ENCODE peak calls at places on chromosome 22, in four cellular contexts. K, D, W and R are unnamed samples.

GRCh38 chr22:44587004-44587793 is 89.2 kb upstream of the RTL6 start:
- DNase-seq in D (no peak), W (peak; percentile 9), K (no peak), R (no peak)

GRCh38 chr22:46684706-46685105 is 53.3 kb downstream of the CERK start:
- DNase-seq in D (no peak), W (no peak), K (no peak), R (no peak)

GRCh38 chr22:21651521-21652009 is 9.5 kb downstream of the SDF2L1 start:
- DNase-seq in K (no peak), D (no peak), W (no peak), R (no peak)

GRCh38 chr22:30078320-30079311 is 1.6 kb upstream of the HORMAD2 start:
- DNase-seq in K (no peak), D (no peak), W (peak; percentile 36), R (no peak)

GRCh38 chr22:25202290-25202921 is 2.7 kb downstream of the CRYBB3 start:
- DNase-seq in K (peak; percentile 18), W (peak; percentile 68), D (peak; percentile 49), R (peak; percentile 7)

GRCh38 chr22:46572911-46573780 is 35.7 kb upstream of the CELSR1 start:
- DNase-seq in D (no peak), W (no peak), K (no peak), R (no peak)

GRCh38 chr22:44051961-44052360 is 27.9 kb downstream of the PARVB start:
- DNase-seq in K (no peak), W (no peak), D (no peak), R (no peak)

GRCh38 chr22:45322873-45323525 is 13.3 kb downstream of the FAM118A start:
- DNase-seq in K (no peak), W (no peak), D (no peak), R (no peak)

GRCh38 chr22:45925811-45926351 is 51.1 kb downstream of the WNT7B start:
- DNase-seq in K (no peak), W (no peak), D (no peak), R (no peak)

GRCh38 chr22:38257170-38257569 is 15.6 kb downstream of the TMEM184B start:
- DNase-seq in W (no peak), D (no peak), K (no peak), R (no peak)

GRCh38 chr22:38255697-38256096 is 17.1 kb downstream of the TMEM184B start:
- DNase-seq in K (no peak), D (no peak), W (no peak), R (no peak)

GRCh38 chr22:38260760-38261477 is 11.9 kb downstream of the TMEM184B start:
- DNase-seq in W (no peak), D (no peak), K (no peak), R (no peak)

GRCh38 chr22:38258895-38259294 is 13.9 kb downstream of the TMEM184B start:
- DNase-seq in K (no peak), W (no peak), D (peak; percentile 62), R (no peak)

DNA sequence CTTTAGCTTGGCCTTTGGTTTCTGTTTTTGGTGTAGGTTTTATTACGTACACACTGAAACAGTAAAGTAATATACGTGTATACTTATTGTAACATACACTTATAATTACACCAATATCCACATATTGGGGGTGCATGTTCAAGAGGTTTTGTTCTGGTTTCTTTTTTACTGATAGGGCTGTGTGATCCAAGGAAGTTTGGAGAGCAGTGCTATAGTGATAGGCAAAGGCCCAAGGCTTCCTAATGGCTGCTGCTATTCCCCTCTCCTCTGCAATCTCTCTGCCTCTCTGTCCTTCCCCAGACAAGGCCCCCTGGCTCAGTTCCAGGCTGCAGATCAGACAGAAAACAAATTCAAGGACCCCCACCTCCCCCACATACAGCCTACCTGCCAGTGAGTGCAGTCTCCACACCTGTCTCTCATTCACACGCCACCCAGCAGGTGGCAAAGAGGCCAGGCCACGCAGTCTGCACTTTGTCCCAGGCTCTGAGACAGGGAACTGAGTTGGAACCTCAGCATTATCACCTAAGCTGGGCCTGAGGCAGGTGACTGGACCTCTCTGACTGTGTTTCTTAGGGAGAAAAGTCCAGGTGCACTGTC is 15.1 kb downstream of the TMEM184B start:
- DNase-seq in K (no peak), D (no peak), W (no peak), R (no peak)
- H3K4me3 ChIP-seq in K (no peak overlapping the region), D (no peak overlapping the region), W (no peak overlapping the region), R (no peak overlapping the region)

DNA sequence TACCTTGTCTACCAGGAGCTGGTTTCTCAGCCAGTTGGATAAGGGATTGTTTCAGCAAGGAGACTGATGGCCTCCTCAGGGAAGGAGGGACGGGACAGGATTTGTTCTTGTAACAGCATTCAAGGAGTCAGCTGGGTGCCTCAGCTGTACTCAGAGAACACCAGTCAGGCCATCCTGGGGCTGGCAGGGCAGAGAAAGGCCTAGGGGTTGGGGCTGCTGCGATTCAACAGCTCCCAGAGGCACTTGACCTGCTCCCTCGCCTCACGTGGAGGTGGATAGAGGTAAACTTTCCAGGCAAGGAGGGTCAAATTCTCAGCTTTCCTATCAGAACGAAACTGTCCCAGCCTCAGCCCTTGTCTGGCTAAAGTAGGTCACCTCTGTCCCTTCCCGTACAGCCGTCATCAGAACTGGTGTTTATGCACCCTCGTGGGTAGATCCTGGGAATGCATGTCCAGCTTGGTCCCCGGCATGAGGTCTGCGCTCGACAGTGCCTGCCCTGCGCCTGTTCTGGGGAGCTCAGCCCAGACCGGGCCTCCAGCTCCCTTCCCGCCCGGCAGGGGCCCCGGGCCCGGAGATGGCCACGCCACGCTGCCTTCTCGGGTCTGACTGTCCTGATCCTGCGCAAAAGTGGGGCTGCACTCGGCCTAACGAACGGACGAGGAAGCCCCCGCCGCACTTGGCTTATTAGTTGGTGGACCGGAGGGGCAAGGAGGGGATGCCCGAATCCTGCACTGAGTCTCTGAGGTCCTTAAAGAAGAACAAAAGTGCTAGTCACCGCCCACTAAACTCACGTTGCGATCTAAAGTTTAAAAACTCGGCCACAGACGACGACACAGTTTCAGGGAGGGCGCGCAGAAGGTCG is 762 bp upstream of the CCDC134 start:
- DNase-seq in W (peak; percentile 12), D (peak; percentile 7), K (no peak), R (no peak)
- TF ChIP-seq CTCF in W (no peak), D (peak; percentile 5), K (no peak), R (no peak)

GRCh38 chr22:38259370-38259769 is 13.4 kb downstream of the TMEM184B start:
- DNase-seq in D (no peak), K (no peak), W (no peak), R (no peak)
- H3K27ac ChIP-seq in D (no peak overlapping the region), K (no peak overlapping the region), W (no peak overlapping the region), R (no peak overlapping the region)

GRCh38 chr22:23509571-23510302 is 70.4 kb downstream of the IGLL1 start:
- DNase-seq in D (peak; percentile 35), W (no peak), K (no peak), R (no peak)
- H3K4me3 ChIP-seq in D (no peak overlapping the region), W (no peak overlapping the region), K (no peak overlapping the region), R (no peak overlapping the region)

GRCh38 chr22:47842119-47842518 is 1079.7 kb downstream of the TBC1D22A start:
- DNase-seq in W (peak; percentile 41), D (no peak), K (no peak), R (no peak)
- TF ChIP-seq CTCF in W (peak; percentile 21), D (no peak), K (no peak), R (no peak)

GRCh38 chr22:22931557-22932270 is 44.1 kb downstream of the IGLL5 start:
- DNase-seq in D (no peak), W (no peak), K (no peak), R (no peak)
- H3K27ac ChIP-seq in D (no peak overlapping the region), W (peak overlapping the region; percentile 28), K (no peak overlapping the region), R (no peak overlapping the region)

DNA sequence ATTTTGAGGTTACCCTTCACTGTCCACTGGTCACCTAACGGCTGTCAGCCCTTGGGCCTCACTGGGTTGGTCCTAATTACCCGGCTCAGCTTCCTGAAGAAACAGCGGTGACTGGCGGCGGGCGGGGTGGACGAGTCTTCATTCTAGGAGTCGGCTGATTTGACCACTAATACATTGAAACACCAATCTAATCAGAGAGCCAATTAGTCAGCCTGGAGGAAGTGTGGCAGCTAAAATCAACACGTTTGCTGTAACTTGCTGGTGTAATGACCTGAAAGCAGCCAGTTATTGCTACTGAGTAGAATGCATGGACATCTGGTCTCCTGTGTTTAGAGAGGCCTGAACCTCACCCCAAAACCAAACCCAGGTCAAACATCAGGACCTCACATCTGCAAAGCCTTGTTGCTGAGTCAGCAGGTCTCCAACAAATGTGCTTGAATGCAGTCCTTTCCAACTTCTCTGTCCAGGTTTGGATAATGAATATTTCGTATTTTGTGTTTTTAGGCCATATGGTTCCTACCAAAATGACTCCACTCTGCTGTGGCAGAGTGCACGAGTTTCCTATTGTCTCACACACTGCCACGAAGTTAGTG is 496.4 kb downstream of the BRD1 start:
- DNase-seq in D (no peak), K (no peak), W (no peak), R (no peak)
- H3K4me3 ChIP-seq in D (no peak overlapping the region), K (no peak overlapping the region), W (no peak overlapping the region), R (no peak overlapping the region)

GRCh38 chr22:36772451-36772850 is 3.5 kb downstream of the IFT27 start:
- DNase-seq in K (no peak), D (no peak), W (no peak), R (no peak)

GRCh38 chr22:36775966-36776669 is at the start of gene IFT27:
- DNase-seq in K (peak; percentile 93), D (peak; percentile 100), W (peak; percentile 99), R (peak; percentile 100)

GRCh38 chr22:36771376-36772063 is 4.4 kb downstream of the IFT27 start:
- DNase-seq in D (no peak), W (no peak), K (no peak), R (no peak)

GRCh38 chr22:36775589-36775965 is 342 bp downstream of the IFT27 start:
- DNase-seq in D (no peak), W (peak; percentile 49), K (no peak), R (no peak)

GRCh38 chr22:36773935-36774334 is 2.0 kb downstream of the IFT27 start:
- DNase-seq in D (peak; percentile 19), W (peak; percentile 13), K (no peak), R (no peak)
- TF ChIP-seq CTCF in D (peak; percentile 52), W (peak; percentile 63), K (no peak), R (peak; percentile 64)

DNA sequence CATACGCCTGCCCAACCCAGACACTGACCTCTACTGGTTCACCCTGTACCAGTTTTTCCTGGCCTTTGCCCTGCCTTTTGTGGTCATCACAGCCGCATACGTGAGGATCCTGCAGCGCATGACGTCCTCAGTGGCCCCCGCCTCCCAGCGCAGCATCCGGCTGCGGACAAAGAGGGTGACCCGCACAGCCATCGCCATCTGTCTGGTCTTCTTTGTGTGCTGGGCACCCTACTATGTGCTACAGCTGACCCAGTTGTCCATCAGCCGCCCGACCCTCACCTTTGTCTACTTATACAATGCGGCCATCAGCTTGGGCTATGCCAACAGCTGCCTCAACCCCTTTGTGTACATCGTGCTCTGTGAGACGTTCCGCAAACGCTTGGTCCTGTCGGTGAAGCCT is 2.2 kb downstream of the MCHR1 start:
- DNase-seq in W (no peak), K (no peak), D (no peak), R (no peak)
- H3K27ac ChIP-seq in W (peak overlapping the region; percentile 86), K (no peak overlapping the region), D (no peak overlapping the region), R (no peak overlapping the region)